ENCODE peak calls at places on chromosomes 11 and 22, in nine cellular contexts. T is brain microvascular endothelial cell, S is upper lobe of right lung, N is Calu3, A is MM.1S, K is heart left ventricle, X is dorsolateral prefrontal cortex, R is left lung, E is adrenal gland. B is an unnamed sample.

GRCh38 chr11:11909727-11910126 is 68.0 kb downstream of the USP47 start:
- DNase-seq in S (no peak), T (no peak), A (no peak), K (no peak), N (no peak), E (no peak), X (no peak), R (no peak), B (peak)

GRCh38 chr11:62656801-62657429 is 3.8 kb upstream of the INTS5 start:
- DNase-seq in S (no peak), E (no peak), N (no peak), K (no peak), A (no peak), R (no peak), T (no peak), X (no peak), B (no peak)

GRCh38 chr22:25661067-25661466 is 80.9 kb upstream of the MYO18B start:
- DNase-seq in N (no peak), X (no peak), A (no peak), R (no peak), S (no peak), T (no peak), E (no peak), K (no peak), B (no peak)

GRCh38 chr11:61549662-61550568 is 31.0 kb downstream of the SYT7 start:
- DNase-seq in A (no peak), S (no peak), E (no peak), K (peak), N (no peak), R (no peak), X (peak), T (no peak), B (no peak)

GRCh38 chr11:3232956-3233355 is 739 bp upstream of the MRGPRE start:
- DNase-seq in S (no peak), A (no peak), X (no peak), T (no peak), E (no peak), R (peak), N (no peak), K (no peak), B (no peak)

GRCh38 chr22:46031965-46032851 is 55.2 kb upstream of the WNT7B start:
- DNase-seq in K (peak), R (no peak), S (peak), A (no peak), X (no peak), N (no peak), E (no peak), T (no peak), B (no peak)

GRCh38 chr11:9859491-9860305 is 195.8 kb downstream of the SWAP70 start:
- DNase-seq in T (peak), N (no peak), R (no peak), A (no peak), K (no peak), S (no peak), E (no peak), X (no peak), B (peak)

GRCh38 chr22:29167032-29167911 is 38.4 kb upstream of the EMID1 start:
- DNase-seq in E (no peak), N (no peak), K (no peak), R (no peak), A (peak), T (no peak), S (no peak), X (no peak), B (no peak)

GRCh38 chr11:46736615-46737014 is 17.6 kb downstream of the F2 start:
- DNase-seq in T (no peak), K (no peak), N (no peak), R (no peak), E (no peak), S (no peak), X (no peak), A (no peak), B (no peak)

DNA sequence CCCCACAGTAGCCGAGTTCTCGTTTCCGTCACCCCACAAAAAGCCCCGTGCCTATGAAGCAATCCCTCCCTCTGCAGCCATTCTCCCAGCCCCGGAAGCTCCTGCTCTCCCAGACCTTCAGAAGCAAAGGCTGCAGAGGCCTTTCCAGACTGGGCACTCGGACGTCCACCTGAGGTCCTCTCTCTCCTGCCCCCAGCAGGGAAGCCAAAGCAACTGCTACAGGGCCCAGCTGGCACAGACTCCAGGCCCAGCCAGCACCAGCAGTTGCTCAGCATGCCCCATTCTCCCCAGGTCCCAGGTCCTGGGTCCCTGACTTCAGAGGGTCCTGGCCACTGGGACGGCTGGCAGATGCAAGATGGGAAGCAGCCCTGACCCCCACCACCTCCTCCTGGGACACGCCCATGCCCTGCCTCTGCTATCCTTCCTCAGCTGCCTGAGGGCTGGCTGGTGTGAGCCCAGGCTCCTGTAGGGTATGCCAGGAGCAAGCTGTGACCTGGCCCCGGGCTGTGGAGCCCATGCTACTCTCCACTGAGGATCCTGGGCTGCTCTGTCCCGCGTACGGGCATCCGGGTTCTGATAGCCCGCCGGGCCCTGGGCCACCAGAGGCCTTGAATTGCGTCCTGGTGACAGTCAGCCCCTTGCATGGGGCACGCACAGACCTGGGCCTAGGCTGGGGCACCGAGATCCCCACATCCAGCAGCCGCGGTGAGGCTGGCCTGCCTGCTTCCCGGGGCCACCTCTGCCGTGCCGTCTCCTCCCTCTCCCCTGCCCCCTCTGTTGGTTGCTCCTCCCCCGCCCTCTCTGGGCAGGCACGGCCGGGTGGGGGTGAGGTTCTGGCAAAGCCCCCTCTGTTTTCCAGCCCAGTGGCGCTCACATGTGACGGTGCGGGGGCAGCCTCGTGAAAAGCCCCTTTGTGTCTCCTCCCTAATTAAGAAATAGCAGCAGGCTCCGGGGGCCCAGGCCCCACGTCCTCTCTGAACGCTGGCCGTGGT is 1310.3 kb downstream of the BRD1 start:
- DNase-seq in A (no peak), E (no peak), R (no peak), K (no peak), S (no peak), X (peak), N (no peak), T (no peak), B (no peak)
- TF ChIP-seq CTCF in A (no peak), E (no peak), R (no peak), K (no peak), S (no peak), X (peak), N (no peak), T (peak), B (peak)

DNA sequence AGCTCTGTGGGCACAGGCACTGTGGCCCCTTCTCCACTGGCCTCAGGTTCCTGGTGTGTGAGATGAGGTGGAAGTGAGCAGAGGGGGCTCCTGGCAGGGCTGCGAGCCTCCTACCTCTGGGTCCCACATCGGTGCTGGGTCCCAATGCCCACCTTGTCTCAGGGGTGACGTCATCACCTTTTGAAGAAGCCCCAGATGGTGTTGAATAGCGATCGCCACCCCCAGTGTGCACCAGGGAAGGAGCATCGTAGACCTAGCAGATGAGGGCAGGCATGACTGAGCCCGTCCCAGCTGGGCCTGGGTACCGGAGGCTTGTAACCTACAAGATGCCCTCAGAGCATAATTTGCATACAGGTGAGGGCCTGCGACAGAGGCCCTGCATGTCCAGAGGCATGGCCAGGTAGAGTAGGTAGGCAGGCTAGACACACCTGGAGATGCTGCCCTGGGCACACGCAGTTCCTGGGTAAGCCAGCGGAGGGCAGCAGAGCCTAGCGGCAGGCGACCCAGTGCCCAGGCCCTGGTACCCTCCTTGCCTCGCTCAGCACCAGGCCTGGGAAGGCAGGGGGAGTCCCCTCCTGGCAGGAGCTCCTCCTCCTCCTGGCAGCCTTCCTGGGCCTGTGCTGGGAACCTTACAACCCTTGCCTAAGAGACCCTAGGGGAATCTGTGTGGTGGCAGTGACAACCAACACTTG is 52.5 kb downstream of the TPCN2 start:
- DNase-seq in N (peak), R (peak), E (peak), K (peak), A (peak), S (peak), X (peak), T (peak), B (no peak)
- TF ChIP-seq CTCF in N (peak), R (peak), E (peak), K (peak), A (peak), S (peak), X (peak), T (peak), B (peak)

GRCh38 chr11:65471410-65471762 is 27.5 kb upstream of the MALAT1 start:
- DNase-seq in K (peak), X (peak), N (peak), E (peak), R (peak), S (peak), A (no peak), T (peak), B (no peak)
- TF ChIP-seq CTCF in K (peak), X (peak), N (no peak), E (peak), R (peak), S (peak), A (peak), T (peak), B (peak)

DNA sequence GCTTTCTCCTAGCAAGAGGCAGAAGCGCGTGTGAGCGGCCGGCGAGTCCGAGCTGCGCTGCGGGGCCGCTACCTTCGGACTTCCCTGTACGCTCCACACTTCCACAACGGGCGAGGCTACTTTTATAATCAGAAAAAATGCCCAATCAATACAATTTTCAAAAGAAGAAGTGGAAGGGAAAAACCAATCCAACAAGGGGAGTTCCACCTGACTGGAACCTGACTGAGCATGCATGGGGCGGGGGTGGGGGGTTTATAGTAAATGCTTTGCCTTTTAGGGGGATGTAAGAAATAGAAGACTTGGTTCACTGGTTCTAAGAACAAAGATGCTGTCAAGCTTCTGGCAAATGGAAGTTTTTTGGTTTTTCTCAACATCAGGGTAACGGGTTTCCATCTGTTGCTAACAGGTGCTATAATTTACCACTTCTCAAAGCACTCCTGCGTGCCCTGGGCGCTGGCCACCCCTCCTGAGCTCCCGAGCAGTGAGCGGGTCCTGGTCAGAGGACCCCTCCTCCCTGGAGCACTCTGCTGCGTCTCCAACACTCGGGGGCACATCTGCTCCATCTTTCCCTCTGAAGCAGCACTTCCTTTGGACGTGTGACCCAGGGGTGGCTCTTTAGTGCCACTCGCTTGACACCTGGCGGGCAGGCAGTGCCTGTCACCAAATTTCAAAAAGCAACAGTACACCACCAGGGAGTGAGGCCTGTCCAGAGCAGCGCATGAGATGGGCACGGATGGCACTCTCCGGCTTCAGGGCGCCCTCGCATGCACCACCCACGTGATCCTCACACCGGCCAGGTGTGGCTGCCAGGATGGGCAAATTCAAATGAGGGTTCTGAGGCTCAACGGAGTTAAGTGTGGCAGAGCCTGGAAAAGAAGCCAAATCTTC is 21.6 kb upstream of the BID start:
- DNase-seq in K (no peak), X (no peak), N (no peak), R (peak), T (no peak), S (no peak), E (no peak), A (no peak), B (no peak)
- TF ChIP-seq CTCF in K (no peak), X (no peak), N (no peak), R (no peak), T (no peak), S (no peak), E (no peak), A (no peak), B (no peak)

GRCh38 chr11:44326615-44327475 is 16.9 kb upstream of the ALX4 start:
- DNase-seq in X (no peak), A (no peak), S (peak), N (no peak), T (no peak), K (no peak), E (no peak), R (no peak), B (no peak)
- TF ChIP-seq CTCF in X (no peak), A (no peak), S (no peak), N (no peak), T (peak), K (no peak), E (no peak), R (no peak), B (peak)

GRCh38 chr11:128886401-128887119 is 4.6 kb upstream of the KCNJ5 start:
- DNase-seq in T (no peak), E (no peak), K (no peak), A (peak), X (no peak), N (peak), R (no peak), S (no peak), B (no peak)
- TF ChIP-seq CTCF in T (peak), E (peak), K (no peak), A (peak), X (no peak), N (no peak), R (no peak), S (no peak), B (peak)

DNA sequence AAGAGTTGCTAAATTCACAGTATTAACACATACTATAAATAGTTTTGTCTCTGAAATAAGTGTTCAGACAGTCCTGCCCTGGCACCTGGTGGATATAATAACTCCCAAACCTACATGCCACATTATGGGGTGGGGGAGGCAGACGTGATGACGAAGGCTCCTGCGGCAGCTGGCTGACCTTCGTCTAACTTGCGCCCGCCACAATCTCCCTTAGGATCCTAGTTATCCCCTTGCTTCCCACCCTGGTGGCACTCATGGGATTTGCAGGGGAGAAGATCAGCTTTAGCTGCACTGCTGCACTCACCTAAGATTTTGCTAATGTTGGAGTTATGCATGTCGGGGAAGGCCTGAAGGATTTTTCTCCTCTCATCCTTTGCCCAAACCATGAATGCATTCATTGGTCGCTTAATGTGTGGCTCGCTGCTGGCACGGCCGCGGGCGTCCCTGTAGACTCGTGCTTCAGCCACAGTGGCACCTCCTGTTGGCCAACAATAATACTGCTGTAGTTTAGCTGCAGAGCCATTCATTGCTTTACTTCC is 367.6 kb downstream of the SOX6 start:
- DNase-seq in N (no peak), A (no peak), K (peak), T (no peak), S (no peak), R (no peak), E (no peak), X (no peak), B (no peak)
- TF ChIP-seq CTCF in N (peak), A (no peak), K (peak), T (peak), S (peak), R (peak), E (peak), X (peak), B (no peak)

DNA sequence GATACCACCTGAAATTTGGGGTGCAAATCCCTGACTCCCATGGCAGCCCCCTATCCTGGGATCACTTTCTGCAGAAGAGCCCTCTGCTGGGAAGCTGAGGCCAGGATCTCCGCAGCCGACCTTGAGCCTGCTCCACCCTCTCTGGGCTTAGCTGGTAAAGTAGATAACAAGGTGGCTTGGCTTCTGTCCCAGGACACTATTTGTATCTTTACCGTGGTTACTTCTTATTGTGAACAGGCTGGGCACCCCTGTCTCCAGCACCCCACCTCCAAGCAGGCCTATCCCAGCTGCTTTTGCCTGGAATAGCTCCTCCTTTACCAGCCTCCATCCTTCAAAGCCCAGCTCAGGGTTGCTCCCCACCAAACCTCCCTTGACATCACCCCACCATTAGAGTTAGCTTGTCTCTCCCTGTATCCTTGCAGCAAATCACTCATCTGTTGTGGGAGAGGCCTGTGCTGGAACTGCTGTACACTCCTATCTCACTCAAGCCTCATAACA is 35.2 kb upstream of the P2RY2 start:
- DNase-seq in K (peak), N (no peak), X (no peak), T (no peak), R (no peak), A (no peak), S (no peak), E (peak), B (no peak)
- TF ChIP-seq CTCF in K (peak), N (no peak), X (no peak), T (peak), R (no peak), A (no peak), S (no peak), E (peak), B (no peak)

B was measured in AG04449.